ENCODE peak calls at places on chromosomes 3 and 15, in eight cellular contexts. C, S, F, L, I, W, X and K are unnamed samples.
A peak's percentile ranks its signal among the peaks of the same experiment; 100 is the strongest.

GRCh38 chr3:182895513-182896112 is 84.7 kb downstream of the DCUN1D1 start:
- DNase-seq in W (no peak), X (no peak), L (no peak), C (no peak), I (no peak), S (no peak), F (no peak), K (no peak)

GRCh38 chr15:100438570-100438969 is 90.2 kb downstream of the CERS3 start:
- DNase-seq in F (no peak), I (no peak), L (peak; percentile 30), C (no peak), W (peak; percentile 56), S (no peak), X (peak; percentile 95), K (peak; percentile 76)

GRCh38 chr3:10950476-10951294 is 41.9 kb upstream of the SLC6A1 start:
- DNase-seq in C (no peak), W (no peak), I (no peak), F (no peak), L (peak; percentile 78), X (peak; percentile 17), S (no peak), K (peak; percentile 70)

GRCh38 chr3:50264964-50265485 is 3.9 kb upstream of the SEMA3B start:
- DNase-seq in C (no peak), L (no peak), S (no peak), W (no peak), I (no peak), X (no peak), F (no peak), K (no peak)

GRCh38 chr3:8336456-8336855 is 165.2 kb upstream of the LMCD1 start:
- DNase-seq in W (no peak), S (no peak), X (no peak), I (no peak), L (no peak), C (no peak), F (no peak), K (no peak)

GRCh38 chr3:78091478-78092119 is 1051.7 kb downstream of the ROBO2 start:
- DNase-seq in S (no peak), W (no peak), F (no peak), L (no peak), X (no peak), C (no peak), I (no peak), K (no peak)

GRCh38 chr3:160100610-160101009 is 112.0 kb downstream of the IL12A start:
- DNase-seq in F (no peak), S (no peak), W (no peak), L (no peak), X (no peak), C (no peak), I (no peak), K (no peak)

GRCh38 chr15:71749500-71749899 is 60.9 kb upstream of the NR2E3 start:
- DNase-seq in L (no peak), S (no peak), I (no peak), W (no peak), X (no peak), C (no peak), F (no peak), K (no peak)

GRCh38 chr15:80389370-80389769 is 14.8 kb upstream of the ARNT2 start:
- DNase-seq in F (no peak), I (no peak), S (no peak), W (no peak), L (no peak), X (no peak), C (no peak), K (no peak)

GRCh38 chr3:126982522-126983175 is at the start of gene PLXNA1:
- DNase-seq in F (peak; percentile 86), C (peak; percentile 92), S (no peak), X (peak; percentile 70), L (peak; percentile 77), W (peak; percentile 88), I (peak; percentile 39), K (no peak)

GRCh38 chr15:84034831-84035753 is 200.5 kb upstream of the GOLGA6L4 start:
- DNase-seq in S (no peak), X (no peak), F (no peak), C (no peak), I (peak; percentile 1), L (peak; percentile 86), W (no peak), K (no peak)

GRCh38 chr15:59933607-59934006 is 70.5 kb upstream of the FOXB1 start:
- DNase-seq in S (no peak), W (no peak), X (no peak), I (no peak), F (no peak), C (no peak), L (peak; percentile 23), K (no peak)

GRCh38 chr3:29168686-29169085 is 112.2 kb upstream of the RBMS3 start:
- DNase-seq in L (no peak), F (no peak), C (no peak), X (no peak), S (no peak), W (no peak), I (no peak), K (no peak)

GRCh38 chr3:188712257-188712924 is 459.4 kb upstream of the TPRG1 start:
- DNase-seq in W (no peak), X (no peak), L (peak; percentile 94), C (no peak), I (no peak), F (no peak), S (no peak), K (no peak)

GRCh38 chr15:70099966-70100494 is 2.3 kb upstream of the TLE3 start:
- DNase-seq in F (no peak), W (peak; percentile 21), C (no peak), S (no peak), L (no peak), I (no peak), X (peak; percentile 28), K (no peak)

GRCh38 chr3:13012228-13012691 is 61.0 kb downstream of the IQSEC1 start:
- DNase-seq in X (no peak), C (no peak), W (peak; percentile 37), I (no peak), S (no peak), L (no peak), F (no peak), K (peak; percentile 80)